ENCODE peak calls at places on chromosome 17, in nine cellular contexts. W is NCI-H1092; Q is stimulated activated CD4-positive, alpha-beta T cell treated with anti-CD3 and anti-CD28 coated beads, Interleukin-15, amount 100 ng/mL, for 1 hour; I is aorta; M is activated T-helper 2 cell treated with anti-CD3 and anti-CD28 coated beads, Interferon-gamma antibody, Interleukin-2, Interleukin-4, amounts not matched to agents 10 μg/mL and 5 μg/mL and 100 μg/mL, durations not matched to agents 14 hours and 24 hours and 36 hours; U is M059J; A is astrocyte of the spinal cord; Z is non-pigmented ciliary epithelial cell; O is GM23248. R is an unnamed sample.

GRCh38 chr17:71110326-71110725 is 941.0 kb downstream of the KCNJ2 start:
- DNase-seq in W (no peak), Q (no peak), I (no peak), M (no peak), U (peak; percentile 74), A (no peak), Z (no peak), O (no peak), R (no peak)

GRCh38 chr17:5780476-5780875 is 196.2 kb upstream of the NLRP1 start:
- DNase-seq in W (no peak), Q (no peak), I (no peak), M (no peak), U (peak; percentile 72), A (peak; percentile 79), Z (peak; percentile 67), O (peak; percentile 88), R (peak; percentile 72)

GRCh38 chr17:76252040-76252954 is 12.0 kb upstream of the RNF157 start:
- DNase-seq in W (no peak), Q (no peak), I (peak; percentile 80), M (no peak), U (peak; percentile 99), A (peak; percentile 52), Z (peak; percentile 58), O (peak; percentile 99), R (peak; percentile 89)

GRCh38 chr17:27340990-27341595 is 47.2 kb downstream of the WSB1 start:
- DNase-seq in W (no peak), Q (no peak), I (no peak), M (no peak), U (no peak), A (no peak), Z (no peak), O (no peak), R (no peak)

GRCh38 chr17:41932821-41933389 is 2.5 kb downstream of the ODAD4 start:
- DNase-seq in W (no peak), Q (no peak), I (no peak), M (no peak), U (no peak), A (no peak), Z (no peak), O (no peak), R (no peak)

GRCh38 chr17:35708149-35708548 is 23.3 kb upstream of the RASL10B start:
- DNase-seq in W (no peak), Q (no peak), I (no peak), M (no peak), U (no peak), A (no peak), Z (no peak), O (no peak), R (no peak)

GRCh38 chr17:81339180-81339501 is 44.0 kb upstream of the SLC38A10 start:
- DNase-seq in W (no peak), Q (no peak), I (no peak), M (no peak), U (no peak), A (no peak), Z (no peak), O (no peak), R (peak; percentile 64)

GRCh38 chr17:60522889-60523626 is 3.0 kb downstream of the APPBP2 start:
- DNase-seq in W (no peak), Q (no peak), I (no peak), M (no peak), U (no peak), A (no peak), Z (no peak), O (peak; percentile 22), R (no peak)

GRCh38 chr17:77174928-77175720 is 34.4 kb downstream of the SEC14L1 start:
- DNase-seq in W (no peak), Q (no peak), I (no peak), M (no peak), U (no peak), A (no peak), Z (no peak), O (no peak), R (peak; percentile 78)

GRCh38 chr17:28925912-28926365 is 23.1 kb upstream of the DHRS13 start:
- DNase-seq in W (no peak), Q (peak; percentile 22), I (no peak), M (peak; percentile 59), U (peak; percentile 96), A (peak; percentile 83), Z (peak; percentile 77), O (peak; percentile 90), R (no peak)

GRCh38 chr17:44333371-44333770 is 8.7 kb upstream of the SLC25A39 start:
- DNase-seq in W (no peak), Q (no peak), I (no peak), M (no peak), U (no peak), A (no peak), Z (no peak), O (no peak), R (no peak)

GRCh38 chr17:62767997-62768396 is 40.1 kb downstream of the MARCHF10 start:
- DNase-seq in W (no peak), Q (no peak), I (no peak), M (no peak), U (no peak), A (no peak), Z (no peak), O (no peak), R (peak; percentile 23)

GRCh38 chr17:4040784-4041183 is 76.5 kb upstream of the ATP2A3 start:
- DNase-seq in W (no peak), Q (no peak), I (no peak), M (no peak), U (no peak), A (no peak), Z (no peak), O (no peak), R (no peak)

GRCh38 chr17:78391843-78392242 is 13.4 kb downstream of the PGS1 start:
- DNase-seq in W (no peak), Q (no peak), I (no peak), M (no peak), U (peak; percentile 93), A (peak; percentile 63), Z (no peak), O (peak; percentile 73), R (no peak)

GRCh38 chr17:45302649-45303173 is 14.1 kb downstream of the MAP3K14 start:
- DNase-seq in W (no peak), Q (no peak), I (no peak), M (peak; percentile 45), U (peak; percentile 88), A (peak; percentile 73), Z (no peak), O (peak; percentile 75), R (no peak)

GRCh38 chr17:76026714-76027158 is 370 bp downstream of the EVPL start:
- DNase-seq in W (no peak), Q (no peak), I (no peak), M (no peak), U (no peak), A (no peak), Z (no peak), O (no peak), R (peak; percentile 53)

GRCh38 chr17:78390241-78391050 is 12.0 kb downstream of the PGS1 start:
- DNase-seq in W (no peak), Q (no peak), I (no peak), M (no peak), U (peak; percentile 95), A (peak; percentile 94), Z (peak; percentile 93), O (peak; percentile 97), R (peak; percentile 98)

GRCh38 chr17:64692187-64692586 is 30.1 kb upstream of the SMURF2 start:
- DNase-seq in W (no peak), Q (no peak), I (no peak), M (no peak), U (no peak), A (no peak), Z (no peak), O (no peak), R (no peak)

GRCh38 chr17:81566461-81567126 is 14.4 kb upstream of the FAAP100 start:
- DNase-seq in W (peak; percentile 84), Q (no peak), I (peak; percentile 86), M (no peak), U (peak; percentile 94), A (peak; percentile 98), Z (peak; percentile 82), O (peak; percentile 98), R (peak; percentile 89)

GRCh38 chr17:82775033-82775823 is 23.4 kb downstream of the TBCD start:
- DNase-seq in W (peak; percentile 23), Q (no peak), I (peak; percentile 71), M (peak; percentile 24), U (no peak), A (peak; percentile 22), Z (no peak), O (peak; percentile 66), R (peak; percentile 87)

GRCh38 chr17:75785770-75786538 is 1.3 kb downstream of the UNK start:
- DNase-seq in W (peak; percentile 25), Q (no peak), I (no peak), M (no peak), U (peak; percentile 38), A (peak; percentile 74), Z (no peak), O (peak; percentile 79), R (no peak)

GRCh38 chr17:7549401-7550055 is 670 bp downstream of the TNFSF12 start:
- DNase-seq in W (no peak), Q (peak; percentile 20), I (peak; percentile 58), M (no peak), U (no peak), A (no peak), Z (no peak), O (peak; percentile 52), R (no peak)

GRCh38 chr17:61487668-61488595 is 35.7 kb downstream of the TBX4 start:
- DNase-seq in W (no peak), Q (no peak), I (no peak), M (no peak), U (no peak), A (no peak), Z (no peak), O (no peak), R (no peak)

GRCh38 chr17:72514888-72515287 is 394.1 kb downstream of the SOX9 start:
- DNase-seq in W (peak; percentile 24), Q (no peak), I (peak; percentile 55), M (no peak), U (peak; percentile 82), A (peak; percentile 91), Z (peak; percentile 51), O (peak; percentile 69), R (no peak)

GRCh38 chr17:61411944-61412859 is 12.6 kb downstream of the TBX2 start:
- DNase-seq in W (peak; percentile 52), Q (peak; percentile 54), I (peak; percentile 88), M (peak; percentile 71), U (peak; percentile 84), A (peak; percentile 79), Z (no peak), O (peak; percentile 89), R (peak; percentile 91)

GRCh38 chr17:45372325-45372869 is 55.6 kb upstream of the MAP3K14 start:
- DNase-seq in W (no peak), Q (no peak), I (no peak), M (no peak), U (peak; percentile 60), A (no peak), Z (no peak), O (peak; percentile 54), R (peak; percentile 74)

GRCh38 chr17:29722411-29723198 is 99.9 kb upstream of the CORO6 start:
- DNase-seq in W (no peak), Q (no peak), I (peak; percentile 57), M (no peak), U (no peak), A (peak; percentile 46), Z (no peak), O (peak; percentile 77), R (no peak)

GRCh38 chr17:78383725-78384471 is 5.4 kb downstream of the PGS1 start:
- DNase-seq in W (no peak), Q (no peak), I (peak; percentile 96), M (peak; percentile 38), U (peak; percentile 94), A (peak; percentile 99), Z (peak; percentile 88), O (peak; percentile 99), R (peak; percentile 75)

GRCh38 chr17:846901-847777 is 65.0 kb downstream of the MRM3 start:
- DNase-seq in W (no peak), Q (no peak), I (no peak), M (no peak), U (no peak), A (no peak), Z (no peak), O (peak; percentile 61), R (no peak)

GRCh38 chr17:59428896-59429460 is 97.5 kb downstream of the YPEL2 start:
- DNase-seq in W (no peak), Q (no peak), I (no peak), M (no peak), U (no peak), A (no peak), Z (no peak), O (no peak), R (no peak)

GRCh38 chr17:43844241-43844640 is 2.7 kb upstream of the CD300LG start:
- DNase-seq in W (no peak), Q (no peak), I (no peak), M (no peak), U (no peak), A (no peak), Z (no peak), O (no peak), R (no peak)

R was measured in islet precursor cell.